ENCODE peak calls at places on chromosomes 13 and 19, in four cellular contexts. O is left cardiac atrium; F is MCF 10A; W is activated CD8-positive, alpha-beta memory T cell treated with anti-CD3 and anti-CD28 coated beads, Interleukin-2, amount 50 U/mL, for 4 hours. H is an unnamed sample.

GRCh38 chr19:32945260-32945659 is 26.5 kb downstream of the CEP89 start:
- DNase-seq in W (no peak), F (no peak), O (no peak), H (no peak)

GRCh38 chr13:41516166-41516565 is 58.8 kb downstream of the RGCC start:
- DNase-seq in F (no peak), O (no peak), W (no peak), H (no peak)

GRCh38 chr19:55340784-55341147 is 1.1 kb downstream of the KMT5C start:
- DNase-seq in W (no peak), O (no peak), F (no peak), H (no peak)

GRCh38 chr19:19749332-19750130 is 16.6 kb upstream of the ZNF14 start:
- DNase-seq in W (no peak), O (no peak), F (no peak), H (no peak)

GRCh38 chr19:45613926-45614725 is 12.1 kb upstream of the GPR4 start:
- DNase-seq in W (no peak), O (peak; percentile 39), F (peak; percentile 96), H (peak; percentile 92)

GRCh38 chr13:70613295-70613694 is 505.0 kb upstream of the KLHL1 start:
- DNase-seq in O (no peak), W (no peak), F (peak; percentile 8), H (peak; percentile 35)

GRCh38 chr13:35789335-35790166 is 313.1 kb upstream of the MAB21L1 start:
- DNase-seq in F (peak; percentile 40), W (no peak), O (no peak), H (peak; percentile 52)

GRCh38 chr19:39515551-39516191 is 732 bp downstream of the SELENOV start:
- DNase-seq in F (no peak), O (no peak), W (peak; percentile 34), H (no peak)

GRCh38 chr19:1956868-1957492 is 16.0 kb downstream of the CSNK1G2 start:
- DNase-seq in O (no peak), W (no peak), F (no peak), H (no peak)

GRCh38 chr19:41531438-41532311 is 44.3 kb upstream of the CEACAM21 start:
- DNase-seq in F (peak; percentile 86), W (peak; percentile 82), O (peak; percentile 87), H (no peak)

GRCh38 chr19:46979770-46980105 is 39.9 kb upstream of the NPAS1 start:
- DNase-seq in O (no peak), W (no peak), F (no peak), H (no peak)